ENCODE peak calls at places on chromosomes 2 and 18, in seven cellular contexts. J, Z, K, D, X, T and N are unnamed samples.

GRCh38 chr2:207747653-207748560 is 21.8 kb downstream of the FZD5 start:
- DNase-seq in J (no peak), Z (no peak), K (no peak), D (peak; percentile 84), X (no peak), T (no peak), N (peak; percentile 69)

GRCh38 chr2:20203072-20203471 is 21.9 kb downstream of the SDC1 start:
- DNase-seq in J (no peak), Z (no peak), K (no peak), D (no peak), X (no peak), T (no peak), N (no peak)

GRCh38 chr2:101327863-101328394 is 19.4 kb upstream of the RNF149 start:
- DNase-seq in J (no peak), Z (no peak), K (no peak), D (no peak), X (no peak), T (no peak), N (peak; percentile 83)

GRCh38 chr18:66523219-66523991 is 80.5 kb downstream of the CDH19 start:
- DNase-seq in J (no peak), Z (no peak), K (no peak), D (no peak), X (no peak), T (no peak), N (no peak)

GRCh38 chr2:70201225-70201768 is 10.5 kb upstream of the C2orf42 start:
- DNase-seq in J (no peak), Z (no peak), K (no peak), D (no peak), X (no peak), T (no peak), N (no peak)

GRCh38 chr2:31654241-31654640 is 73.5 kb upstream of the SRD5A2 start:
- DNase-seq in J (no peak), Z (no peak), K (no peak), D (no peak), X (no peak), T (no peak), N (no peak)

GRCh38 chr2:74199871-74200305 is 1.5 kb downstream of the MTHFD2 start:
- DNase-seq in J (peak; percentile 22), Z (no peak), K (no peak), D (peak; percentile 12), X (no peak), T (no peak), N (no peak)

GRCh38 chr2:154452906-154453493 is 245.5 kb upstream of the KCNJ3 start:
- DNase-seq in J (no peak), Z (no peak), K (no peak), D (no peak), X (no peak), T (no peak), N (no peak)

GRCh38 chr2:174787485-174788205 is 23.4 kb upstream of the CHRNA1 start:
- DNase-seq in J (peak; percentile 24), Z (peak; percentile 88), K (no peak), D (peak; percentile 100), X (no peak), T (no peak), N (peak; percentile 41)

GRCh38 chr2:224190871-224191270 is 151.8 kb upstream of the SERPINE2 start:
- DNase-seq in J (no peak), Z (no peak), K (no peak), D (peak; percentile 8), X (peak; percentile 24), T (no peak), N (no peak)

GRCh38 chr2:41722668-41723369 is 325.0 kb upstream of the PKDCC start:
- DNase-seq in J (no peak), Z (peak; percentile 67), K (peak; percentile 11), D (peak; percentile 52), X (peak; percentile 29), T (no peak), N (no peak)

GRCh38 chr2:197097578-197098366 is 171.3 kb upstream of the PGAP1 start:
- DNase-seq in J (no peak), Z (no peak), K (no peak), D (peak; percentile 95), X (peak; percentile 80), T (no peak), N (no peak)

GRCh38 chr2:176491172-176491904 is 222.1 kb downstream of the MTX2 start:
- DNase-seq in J (no peak), Z (peak; percentile 86), K (no peak), D (peak; percentile 96), X (peak; percentile 60), T (no peak), N (no peak)

GRCh38 chr2:113225505-113226259 is 51.9 kb downstream of the PSD4 start:
- DNase-seq in J (peak; percentile 87), Z (peak; percentile 87), K (no peak), D (peak; percentile 49), X (no peak), T (peak; percentile 58), N (no peak)

GRCh38 chr18:62979900-62980299 is 264.6 kb downstream of the PHLPP1 start:
- DNase-seq in J (peak; percentile 63), Z (no peak), K (no peak), D (no peak), X (no peak), T (no peak), N (no peak)

GRCh38 chr2:76642122-76642521 is 880.1 kb downstream of the LRRTM4 start:
- DNase-seq in J (no peak), Z (no peak), K (no peak), D (no peak), X (no peak), T (peak; percentile 1), N (no peak)

GRCh38 chr2:43491070-43491639 is 104.7 kb downstream of the THADA start:
- DNase-seq in J (no peak), Z (no peak), K (no peak), D (no peak), X (no peak), T (no peak), N (no peak)

GRCh38 chr18:70377857-70378701 is 89.2 kb downstream of the SOCS6 start:
- DNase-seq in J (no peak), Z (no peak), K (no peak), D (no peak), X (no peak), T (no peak), N (no peak)

GRCh38 chr2:112783187-112783721 is 1.0 kb downstream of the IL1A start:
- DNase-seq in J (no peak), Z (no peak), K (no peak), D (no peak), X (no peak), T (no peak), N (no peak)

GRCh38 chr2:172813314-172813888 is 77.8 kb downstream of the RAPGEF4 start:
- DNase-seq in J (no peak), Z (no peak), K (no peak), D (peak; percentile 50), X (no peak), T (no peak), N (peak; percentile 16)

GRCh38 chr2:80050246-80050645 is 254.3 kb downstream of the LRRTM1 start:
- DNase-seq in J (no peak), Z (no peak), K (no peak), D (peak; percentile 15), X (no peak), T (no peak), N (no peak)

GRCh38 chr2:96102596-96103387 is 13.6 kb downstream of the ADRA2B start:
- DNase-seq in J (no peak), Z (no peak), K (no peak), D (no peak), X (no peak), T (no peak), N (no peak)

GRCh38 chr18:48468151-48468550 is 59.0 kb upstream of the ZBTB7C start:
- DNase-seq in J (no peak), Z (no peak), K (no peak), D (no peak), X (no peak), T (no peak), N (no peak)

GRCh38 chr2:236718207-236718992 is 148.8 kb downstream of the ACKR3 start:
- DNase-seq in J (no peak), Z (peak; percentile 72), K (no peak), D (peak; percentile 8), X (no peak), T (no peak), N (no peak)

GRCh38 chr2:185787530-185788145 is 49.0 kb downstream of the FSIP2 start:
- DNase-seq in J (no peak), Z (no peak), K (no peak), D (no peak), X (no peak), T (no peak), N (no peak)

GRCh38 chr2:200225943-200226342 is 80.5 kb upstream of the SPATS2L start:
- DNase-seq in J (no peak), Z (no peak), K (no peak), D (peak; percentile 28), X (no peak), T (no peak), N (no peak)

GRCh38 chr18:37441821-37442220 is 123.8 kb downstream of the CELF4 start:
- DNase-seq in J (no peak), Z (no peak), K (no peak), D (no peak), X (no peak), T (no peak), N (no peak)

GRCh38 chr2:174336403-174337336 is 1.9 kb downstream of the SP9 start:
- DNase-seq in J (peak; percentile 92), Z (peak; percentile 31), K (no peak), D (no peak), X (no peak), T (peak; percentile 67), N (peak; percentile 88)

GRCh38 chr18:500556-501405 is at the start of gene COLEC12:
- DNase-seq in J (peak; percentile 87), Z (no peak), K (no peak), D (no peak), X (peak; percentile 49), T (peak; percentile 58), N (no peak)

DNA sequence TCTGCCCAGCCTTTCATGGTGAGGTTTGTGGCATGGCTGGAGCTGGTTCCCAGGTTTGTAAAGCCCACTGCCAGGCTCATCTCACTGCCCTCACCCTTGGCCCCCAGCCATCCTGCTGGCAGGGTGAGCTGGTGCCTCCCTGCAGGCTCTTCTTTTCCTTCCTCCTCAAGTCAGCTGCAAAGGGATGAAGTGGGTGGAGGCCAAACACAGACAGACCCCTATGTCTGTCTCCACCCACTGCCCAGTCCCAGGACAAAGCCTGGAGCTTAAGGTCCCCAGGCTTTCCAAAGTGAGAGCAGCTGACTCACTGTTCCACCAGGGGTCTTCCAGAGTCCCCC is 92.0 kb downstream of the TNS1 start:
- DNase-seq in J (no peak), Z (no peak), K (no peak), D (no peak), X (peak; percentile 38), T (no peak), N (no peak)
- H3K4me1 ChIP-seq in J (no peaks in the 10 kb centered on the region), Z (no peaks in the 10 kb centered on the region), K (peaks cover 98% of the 10 kb centered on the region), D (peaks cover 38% of the 10 kb centered on the region), X (peaks cover 63% of the 10 kb centered on the region), T (peaks cover 8% of the 10 kb centered on the region), N (no peaks in the 10 kb centered on the region)

GRCh38 chr2:65386340-65386739 is 46.1 kb downstream of the SPRED2 start:
- DNase-seq in J (no peak), Z (no peak), K (no peak), D (no peak), X (no peak), T (no peak), N (no peak)
- H3K4me1 ChIP-seq in J (peaks cover 19% of the 10 kb centered on the region), Z (peaks cover 24% of the 10 kb centered on the region), K (peaks cover 32% of the 10 kb centered on the region), D (peaks cover 20% of the 10 kb centered on the region), X (peaks cover 19% of the 10 kb centered on the region), T (peaks cover 15% of the 10 kb centered on the region), N (peaks cover 4% of the 10 kb centered on the region)

GRCh38 chr2:39119732-39120520 is 925 bp downstream of the SOS1 start:
- DNase-seq in J (peak; percentile 82), Z (peak; percentile 74), K (no peak), D (peak; percentile 49), X (peak; percentile 73), T (peak; percentile 54), N (peak; percentile 84)
- H3K4me1 ChIP-seq in J (peaks cover 28% of the 10 kb centered on the region), Z (peaks cover 8% of the 10 kb centered on the region), K (peaks cover 54% of the 10 kb centered on the region), D (peaks cover 5% of the 10 kb centered on the region), X (peaks cover 17% of the 10 kb centered on the region), T (peaks cover 6% of the 10 kb centered on the region), N (peaks cover 33% of the 10 kb centered on the region)

GRCh38 chr2:165794520-165794882 is 454 bp upstream of the GALNT3 start:
- DNase-seq in J (peak; percentile 42), Z (no peak), K (no peak), D (peak; percentile 45), X (no peak), T (peak; percentile 14), N (peak; percentile 46)
- H3K4me1 ChIP-seq in J (no peaks in the 10 kb centered on the region), Z (no peaks in the 10 kb centered on the region), K (peaks cover 18% of the 10 kb centered on the region), D (peaks cover 2% of the 10 kb centered on the region), X (peaks cover 3% of the 10 kb centered on the region), T (peaks cover 4% of the 10 kb centered on the region), N (no peaks in the 10 kb centered on the region)